ENCODE peak calls at places on chromosomes 5 and 9, in seven cellular contexts. V is T-helper 2 cell; L is lung; I is renal cortical epithelial cell; N is Jurkat, Clone E6-1; M is NCI-H1092 treated with DMSO at 0.1 percent for 48 hours; S is ELF-1. H is an unnamed sample.

GRCh38 chr9:102514541-102514940 is 480.6 kb upstream of the CYLC2 start:
- DNase-seq in M (peak; percentile 33), N (no peak), S (no peak), I (no peak), V (no peak), L (no peak), H (no peak)

GRCh38 chr9:137021574-137021978 is 6.5 kb downstream of the ABCA2 start:
- DNase-seq in L (no peak), M (no peak), I (no peak), S (no peak), V (no peak), N (no peak), H (no peak)

GRCh38 chr9:95373069-95373681 is 55.7 kb upstream of the FANCC start:
- DNase-seq in L (no peak), S (no peak), I (peak; percentile 57), N (no peak), V (no peak), M (peak; percentile 86), H (no peak)

GRCh38 chr9:129887210-129888084 is 52.2 kb downstream of the USP20 start:
- DNase-seq in L (no peak), S (no peak), M (no peak), N (peak; percentile 78), V (peak; percentile 89), I (no peak), H (peak; percentile 44)

GRCh38 chr5:101364469-101364868 is 461.4 kb upstream of the ST8SIA4 start:
- DNase-seq in I (peak; percentile 43), M (no peak), N (no peak), V (no peak), L (no peak), S (no peak), H (no peak)

GRCh38 chr9:19137282-19137681 is 10.0 kb upstream of the PLIN2 start:
- DNase-seq in V (no peak), I (peak; percentile 92), M (no peak), N (no peak), S (no peak), L (no peak), H (no peak)

GRCh38 chr5:154868702-154869101 is 10.3 kb downstream of the CNOT8 start:
- DNase-seq in N (peak; percentile 69), S (peak; percentile 75), M (no peak), I (no peak), L (no peak), V (no peak), H (no peak)

GRCh38 chr9:112061152-112061740 is 113.9 kb downstream of the SUSD1 start:
- DNase-seq in M (no peak), V (peak; percentile 85), L (peak; percentile 57), S (no peak), I (peak; percentile 98), N (no peak), H (peak; percentile 10)

GRCh38 chr9:18393340-18394130 is 80.4 kb upstream of the ADAMTSL1 start:
- DNase-seq in M (peak; percentile 100), S (no peak), I (peak; percentile 100), L (peak; percentile 31), N (no peak), V (no peak), H (no peak)

GRCh38 chr5:122882836-122883235 is 37.4 kb downstream of the SNX24 start:
- DNase-seq in I (peak; percentile 52), M (no peak), L (no peak), V (peak; percentile 61), N (no peak), S (no peak), H (no peak)

H was measured in activated effector memory CD4-positive, alpha-beta T cell treated with Interleukin-2 at 50 U/mL for 16 hours.